ENCODE peak calls at places on chromosomes 2 and 18, in ten cellular contexts. G is CD8-positive, alpha-beta memory T cell; B is activated gamma-delta T cell treated with anti-CD3 and anti-CD28 coated beads, Interleukin-2, amount 50 U/mL, for 16 hours; L is central memory CD4-positive, alpha-beta T cell; M is NT2/D1; D is activated CD4-positive, alpha-beta T cell treated with anti-CD3 and anti-CD28 coated beads, Interleukin-2, amount 50 U/mL, for 48 hours; Z is activated CD8-positive, alpha-beta memory T cell treated with anti-CD3 and anti-CD28 coated beads, Interleukin-2, amount 50 U/mL, for 48 hours; N is HepG2; J is A172; W is globus pallidus. X is an unnamed sample.

GRCh38 chr2:30894498-30895119 is 87.4 kb upstream of the CAPN13 start:
- DNase-seq in G (no peak), B (no peak), L (no peak), M (no peak), D (no peak), Z (no peak), N (no peak), J (no peak), W (no peak), X (no peak)

GRCh38 chr2:219252570-219252899 is 508 bp upstream of the TUBA4B start:
- DNase-seq in G (no peak), B (no peak), L (no peak), M (no peak), D (no peak), Z (no peak), N (no peak), J (no peak), W (no peak), X (no peak)

GRCh38 chr18:46345181-46345465 is 240.9 kb downstream of the HAUS1 start:
- DNase-seq in G (no peak), B (no peak), L (no peak), M (no peak), D (no peak), Z (no peak), N (no peak), J (no peak), W (no peak), X (no peak)

GRCh38 chr2:55423303-55423702 is 3.6 kb upstream of the CCDC88A start:
- DNase-seq in G (no peak), B (no peak), L (no peak), M (no peak), D (no peak), Z (no peak), N (no peak), J (no peak), W (no peak), X (no peak)

GRCh38 chr2:193539188-193539587 is 1344.5 kb upstream of the TMEFF2 start:
- DNase-seq in G (no peak), B (no peak), L (no peak), M (no peak), D (no peak), Z (no peak), N (peak), J (no peak), W (no peak), X (no peak)

GRCh38 chr2:216109962-216110614 is 940 bp downstream of the XRCC5 start:
- DNase-seq in G (peak), B (no peak), L (peak), M (no peak), D (no peak), Z (no peak), N (peak), J (peak), W (no peak), X (no peak)

GRCh38 chr2:143162997-143163396 is 33.8 kb downstream of the ARHGAP15 start:
- DNase-seq in G (no peak), B (no peak), L (no peak), M (no peak), D (no peak), Z (no peak), N (no peak), J (no peak), W (no peak), X (no peak)

GRCh38 chr18:65791753-65792152 is 40.9 kb downstream of the CDH7 start:
- DNase-seq in G (no peak), B (no peak), L (no peak), M (no peak), D (no peak), Z (no peak), N (no peak), J (no peak), W (no peak), X (no peak)

GRCh38 chr2:165833156-165833555 is 39.1 kb upstream of the GALNT3 start:
- DNase-seq in G (no peak), B (no peak), L (no peak), M (no peak), D (no peak), Z (no peak), N (no peak), J (peak), W (no peak), X (no peak)

GRCh38 chr2:70247364-70248144 is 874 bp downstream of the TIA1 start:
- DNase-seq in G (peak), B (no peak), L (no peak), M (no peak), D (no peak), Z (no peak), N (no peak), J (peak), W (peak), X (no peak)